ENCODE peak calls at places on chromosome 20, in seven cellular contexts. One of them, this sample, is unnamed.

GRCh38 chr20:41501376-41501775 is 116.8 kb downstream of the CHD6 start:
- DNase-seq in CD4-positive, alpha-beta T cell: no peak
- DNase-seq in Peyer's patch: no peak
- DNase-seq in A549: no peak
- DNase-seq in prostate gland: no peak
- DNase-seq in astrocyte: no peak
- DNase-seq in heart right ventricle: no peak
- DNase-seq in this sample: no peak

GRCh38 chr20:52748235-52748950 is 223.8 kb upstream of the TSHZ2 start:
- DNase-seq in Peyer's patch: no peak
- DNase-seq in CD4-positive, alpha-beta T cell: no peak
- DNase-seq in prostate gland: no peak
- DNase-seq in heart right ventricle: no peak
- DNase-seq in A549: no peak
- DNase-seq in astrocyte: no peak
- DNase-seq in this sample: no peak

GRCh38 chr20:8879669-8880068 is 189.2 kb upstream of the PLCB4 start:
- DNase-seq in CD4-positive, alpha-beta T cell: no peak
- DNase-seq in astrocyte: no peak
- DNase-seq in Peyer's patch: no peak
- DNase-seq in A549: no peak
- DNase-seq in prostate gland: no peak
- DNase-seq in heart right ventricle: no peak
- DNase-seq in this sample: no peak

GRCh38 chr20:63503524-63503923 is 4.6 kb upstream of the EEF1A2 start:
- DNase-seq in CD4-positive, alpha-beta T cell: no peak
- DNase-seq in A549: no peak
- DNase-seq in heart right ventricle: no peak
- DNase-seq in astrocyte: no peak
- DNase-seq in Peyer's patch: no peak
- DNase-seq in prostate gland: no peak
- DNase-seq in this sample: no peak

GRCh38 chr20:33516882-33517281 is 27.0 kb downstream of the CBFA2T2 start:
- DNase-seq in Peyer's patch: no peak
- DNase-seq in CD4-positive, alpha-beta T cell: no peak
- DNase-seq in prostate gland: no peak
- DNase-seq in astrocyte: peak
- DNase-seq in A549: no peak
- DNase-seq in heart right ventricle: no peak
- DNase-seq in this sample: no peak

GRCh38 chr20:20864346-20865096 is 152.1 kb upstream of the RALGAPA2 start:
- DNase-seq in heart right ventricle: no peak
- DNase-seq in A549: peak
- DNase-seq in Peyer's patch: no peak
- DNase-seq in astrocyte: no peak
- DNase-seq in CD4-positive, alpha-beta T cell: no peak
- DNase-seq in prostate gland: no peak
- DNase-seq in this sample: no peak

GRCh38 chr20:60063739-60064138 is 105.5 kb downstream of the CDH26 start:
- DNase-seq in prostate gland: no peak
- DNase-seq in CD4-positive, alpha-beta T cell: no peak
- DNase-seq in Peyer's patch: no peak
- DNase-seq in A549: no peak
- DNase-seq in heart right ventricle: no peak
- DNase-seq in astrocyte: no peak
- DNase-seq in this sample: peak

GRCh38 chr20:58719971-58720371 is 27.4 kb downstream of the NPEPL1 start:
- DNase-seq in astrocyte: no peak
- DNase-seq in A549: no peak
- DNase-seq in Peyer's patch: no peak
- DNase-seq in heart right ventricle: no peak
- DNase-seq in prostate gland: peak
- DNase-seq in CD4-positive, alpha-beta T cell: no peak
- DNase-seq in this sample: no peak

GRCh38 chr20:57928181-57928967 is 218.6 kb upstream of the PMEPA1 start:
- DNase-seq in heart right ventricle: no peak
- DNase-seq in A549: peak
- DNase-seq in Peyer's patch: no peak
- DNase-seq in prostate gland: no peak
- DNase-seq in CD4-positive, alpha-beta T cell: no peak
- DNase-seq in astrocyte: peak
- DNase-seq in this sample: no peak

GRCh38 chr20:584375-585301 is 25.5 kb downstream of the TCF15 start:
- DNase-seq in astrocyte: no peak
- DNase-seq in CD4-positive, alpha-beta T cell: no peak
- DNase-seq in A549: no peak
- DNase-seq in heart right ventricle: no peak
- DNase-seq in Peyer's patch: no peak
- DNase-seq in prostate gland: no peak
- DNase-seq in this sample: no peak

GRCh38 chr20:62122659-62123449 is 579 bp downstream of the LSM14B start:
- DNase-seq in CD4-positive, alpha-beta T cell: no peak
- DNase-seq in Peyer's patch: peak
- DNase-seq in heart right ventricle: peak
- DNase-seq in A549: no peak
- DNase-seq in prostate gland: peak
- DNase-seq in astrocyte: no peak
- DNase-seq in this sample: no peak
- H3K27ac ChIP-seq in CD4-positive, alpha-beta T cell: no peak
- H3K27ac ChIP-seq in Peyer's patch: peak
- H3K27ac ChIP-seq in heart right ventricle: peak
- H3K27ac ChIP-seq in A549: peak
- H3K27ac ChIP-seq in prostate gland: peak
- H3K27ac ChIP-seq in astrocyte: peak
- H3K27ac ChIP-seq in this sample: peak

DNA sequence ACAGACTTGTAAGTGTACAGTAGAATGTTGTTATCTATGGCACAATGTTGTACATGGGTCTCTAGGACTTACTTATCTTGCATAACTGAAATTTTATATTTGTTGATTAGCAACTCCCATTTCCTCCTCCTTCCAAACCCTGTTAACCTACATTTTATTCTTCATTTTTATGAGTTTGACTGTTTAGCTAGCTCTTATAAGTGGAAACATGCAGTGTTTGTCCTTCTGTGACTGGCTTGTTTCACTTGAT is 37.9 kb upstream of the BCAS1 start:
- DNase-seq in heart right ventricle: no peak
- DNase-seq in Peyer's patch: no peak
- DNase-seq in A549: no peak
- DNase-seq in prostate gland: no peak
- DNase-seq in astrocyte: no peak
- DNase-seq in CD4-positive, alpha-beta T cell: no peak
- DNase-seq in this sample: no peak
- H3K27ac ChIP-seq in heart right ventricle: no peak
- H3K27ac ChIP-seq in Peyer's patch: peak
- H3K27ac ChIP-seq in A549: peak
- H3K27ac ChIP-seq in prostate gland: no peak
- H3K27ac ChIP-seq in astrocyte: no peak
- H3K27ac ChIP-seq in CD4-positive, alpha-beta T cell: no peak
- H3K27ac ChIP-seq in this sample: no peak

DNA sequence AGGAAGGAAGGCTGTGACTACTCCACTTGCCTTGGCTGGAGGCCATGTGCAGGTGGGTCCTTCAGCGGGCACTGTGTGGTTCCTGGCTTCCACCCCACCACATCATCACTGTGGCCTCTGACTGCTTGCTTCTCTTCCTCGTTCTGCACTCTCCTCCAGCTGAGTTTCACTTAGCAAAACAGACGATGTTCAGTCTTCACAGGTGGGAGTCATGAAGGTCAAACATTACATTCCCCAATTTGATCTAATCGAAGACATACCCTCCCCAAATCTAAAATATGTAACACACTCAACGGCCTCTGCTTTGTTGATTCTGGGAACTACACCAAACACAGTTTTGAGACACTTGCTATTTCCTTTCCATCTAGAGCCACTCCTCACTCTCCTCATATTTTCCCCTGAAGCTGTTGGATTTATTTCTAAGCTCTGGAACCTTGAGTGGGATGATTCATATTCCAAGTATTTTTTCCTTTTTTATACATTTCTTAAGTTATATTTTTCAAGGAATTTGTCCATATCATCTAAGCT is 132.5 kb upstream of the FOXA2 start:
- DNase-seq in CD4-positive, alpha-beta T cell: no peak
- DNase-seq in A549: peak
- DNase-seq in Peyer's patch: no peak
- DNase-seq in heart right ventricle: no peak
- DNase-seq in prostate gland: no peak
- DNase-seq in astrocyte: no peak
- DNase-seq in this sample: no peak
- H3K27ac ChIP-seq in CD4-positive, alpha-beta T cell: no peak
- H3K27ac ChIP-seq in A549: peak
- H3K27ac ChIP-seq in Peyer's patch: no peak
- H3K27ac ChIP-seq in heart right ventricle: peak
- H3K27ac ChIP-seq in prostate gland: no peak
- H3K27ac ChIP-seq in astrocyte: no peak
- H3K27ac ChIP-seq in this sample: no peak

GRCh38 chr20:54170963-54171362 is 2.8 kb downstream of the CYP24A1 start:
- DNase-seq in Peyer's patch: no peak
- DNase-seq in prostate gland: no peak
- DNase-seq in heart right ventricle: no peak
- DNase-seq in CD4-positive, alpha-beta T cell: no peak
- DNase-seq in A549: no peak
- DNase-seq in astrocyte: no peak
- DNase-seq in this sample: no peak
- H3K27ac ChIP-seq in Peyer's patch: no peak
- H3K27ac ChIP-seq in prostate gland: no peak
- H3K27ac ChIP-seq in heart right ventricle: no peak
- H3K27ac ChIP-seq in CD4-positive, alpha-beta T cell: no peak
- H3K27ac ChIP-seq in A549: peak
- H3K27ac ChIP-seq in astrocyte: no peak
- H3K27ac ChIP-seq in this sample: no peak

GRCh38 chr20:22501566-22502344 is 82.6 kb downstream of the FOXA2 start:
- DNase-seq in prostate gland: no peak
- DNase-seq in A549: no peak
- DNase-seq in CD4-positive, alpha-beta T cell: no peak
- DNase-seq in heart right ventricle: no peak
- DNase-seq in Peyer's patch: no peak
- DNase-seq in astrocyte: no peak
- DNase-seq in this sample: no peak

GRCh38 chr20:22502731-22503191 is 81.6 kb downstream of the FOXA2 start:
- DNase-seq in astrocyte: no peak
- DNase-seq in heart right ventricle: no peak
- DNase-seq in A549: no peak
- DNase-seq in CD4-positive, alpha-beta T cell: no peak
- DNase-seq in Peyer's patch: peak
- DNase-seq in prostate gland: no peak
- DNase-seq in this sample: no peak

GRCh38 chr20:22501034-22501433 is 83.3 kb downstream of the FOXA2 start:
- DNase-seq in Peyer's patch: no peak
- DNase-seq in astrocyte: no peak
- DNase-seq in A549: no peak
- DNase-seq in CD4-positive, alpha-beta T cell: no peak
- DNase-seq in heart right ventricle: no peak
- DNase-seq in prostate gland: no peak
- DNase-seq in this sample: no peak

GRCh38 chr20:22504829-22505377 is 79.5 kb downstream of the FOXA2 start:
- DNase-seq in A549: no peak
- DNase-seq in astrocyte: no peak
- DNase-seq in heart right ventricle: no peak
- DNase-seq in prostate gland: no peak
- DNase-seq in CD4-positive, alpha-beta T cell: no peak
- DNase-seq in Peyer's patch: no peak
- DNase-seq in this sample: no peak

GRCh38 chr20:22503577-22503976 is 80.8 kb downstream of the FOXA2 start:
- DNase-seq in Peyer's patch: no peak
- DNase-seq in CD4-positive, alpha-beta T cell: no peak
- DNase-seq in A549: no peak
- DNase-seq in heart right ventricle: no peak
- DNase-seq in astrocyte: no peak
- DNase-seq in prostate gland: no peak
- DNase-seq in this sample: no peak
- H3K27ac ChIP-seq in Peyer's patch: no peak
- H3K27ac ChIP-seq in CD4-positive, alpha-beta T cell: no peak
- H3K27ac ChIP-seq in A549: no peak
- H3K27ac ChIP-seq in heart right ventricle: no peak
- H3K27ac ChIP-seq in astrocyte: no peak
- H3K27ac ChIP-seq in prostate gland: no peak
- H3K27ac ChIP-seq in this sample: no peak

GRCh38 chr20:44620030-44620429 is 31.5 kb downstream of the ADA start:
- DNase-seq in Peyer's patch: no peak
- DNase-seq in astrocyte: no peak
- DNase-seq in CD4-positive, alpha-beta T cell: no peak
- DNase-seq in heart right ventricle: no peak
- DNase-seq in A549: no peak
- DNase-seq in prostate gland: no peak
- DNase-seq in this sample: no peak

GRCh38 chr20:44621325-44621724 is 30.2 kb downstream of the ADA start:
- DNase-seq in astrocyte: no peak
- DNase-seq in CD4-positive, alpha-beta T cell: no peak
- DNase-seq in Peyer's patch: no peak
- DNase-seq in heart right ventricle: no peak
- DNase-seq in prostate gland: no peak
- DNase-seq in A549: no peak
- DNase-seq in this sample: no peak

GRCh38 chr20:44618318-44618731 is 33.2 kb downstream of the ADA start:
- DNase-seq in prostate gland: peak
- DNase-seq in heart right ventricle: peak
- DNase-seq in astrocyte: no peak
- DNase-seq in CD4-positive, alpha-beta T cell: peak
- DNase-seq in Peyer's patch: peak
- DNase-seq in A549: no peak
- DNase-seq in this sample: no peak

GRCh38 chr20:44621939-44622338 is 29.6 kb downstream of the ADA start:
- DNase-seq in Peyer's patch: no peak
- DNase-seq in astrocyte: no peak
- DNase-seq in CD4-positive, alpha-beta T cell: no peak
- DNase-seq in A549: no peak
- DNase-seq in prostate gland: no peak
- DNase-seq in heart right ventricle: no peak
- DNase-seq in this sample: no peak

GRCh38 chr20:44619294-44619693 is 32.2 kb downstream of the ADA start:
- DNase-seq in prostate gland: no peak
- DNase-seq in Peyer's patch: no peak
- DNase-seq in CD4-positive, alpha-beta T cell: no peak
- DNase-seq in astrocyte: no peak
- DNase-seq in heart right ventricle: no peak
- DNase-seq in A549: no peak
- DNase-seq in this sample: no peak
- H3K27ac ChIP-seq in prostate gland: no peak
- H3K27ac ChIP-seq in Peyer's patch: no peak
- H3K27ac ChIP-seq in CD4-positive, alpha-beta T cell: no peak
- H3K27ac ChIP-seq in astrocyte: no peak
- H3K27ac ChIP-seq in heart right ventricle: no peak
- H3K27ac ChIP-seq in A549: no peak
- H3K27ac ChIP-seq in this sample: no peak

GRCh38 chr20:23547613-23548012 is 20.7 kb downstream of the CST9L start:
- DNase-seq in CD4-positive, alpha-beta T cell: no peak
- DNase-seq in heart right ventricle: no peak
- DNase-seq in prostate gland: no peak
- DNase-seq in A549: no peak
- DNase-seq in astrocyte: no peak
- DNase-seq in Peyer's patch: no peak
- DNase-seq in this sample: no peak
- H3K27ac ChIP-seq in CD4-positive, alpha-beta T cell: no peak
- H3K27ac ChIP-seq in heart right ventricle: no peak
- H3K27ac ChIP-seq in prostate gland: no peak
- H3K27ac ChIP-seq in A549: no peak
- H3K27ac ChIP-seq in astrocyte: no peak
- H3K27ac ChIP-seq in Peyer's patch: no peak
- H3K27ac ChIP-seq in this sample: no peak

This sample was measured in caudate nucleus.